ENCODE peak calls at places on chromosomes 6 and 20, in nine cellular contexts. U is T-helper 17 cell; M is A172; Z is NCI-H524; D is RPMI8226; B is stimulated activated CD4-positive, alpha-beta T cell treated with anti-CD3 and anti-CD28 coated beads, Interleukin-15, amount 100 ng/mL, for 1 hour; Q is NCI-H1436 treated with DMSO at 0.1 percent for 48 hours; F is endothelial cell; T is activated gamma-delta T cell treated with Interleukin-2 at 50 U/mL for 16 hours. X is an unnamed sample.
A peak's percentile ranks its signal among the peaks of the same experiment; 100 is the strongest.

GRCh38 chr20:17822039-17822438 is 122.3 kb downstream of the BANF2 start:
- DNase-seq in F (no peak), D (peak; percentile 68), M (peak; percentile 52), B (no peak), Z (no peak), T (no peak), Q (no peak), U (no peak), X (no peak)

GRCh38 chr6:77548662-77549366 is 85.5 kb upstream of the HTR1B start:
- DNase-seq in Q (no peak), F (no peak), B (no peak), M (no peak), Z (no peak), T (no peak), D (no peak), U (no peak), X (no peak)

GRCh38 chr6:122789078-122789861 is at the start of gene SMPDL3A:
- DNase-seq in Z (peak; percentile 60), B (no peak), Q (no peak), F (peak; percentile 91), D (peak; percentile 59), U (no peak), M (peak; percentile 65), T (peak; percentile 3), X (peak; percentile 40)

GRCh38 chr6:4253604-4254211 is 118.3 kb upstream of the ECI2 start:
- DNase-seq in T (no peak), Q (no peak), U (no peak), B (no peak), Z (no peak), D (peak; percentile 41), M (peak; percentile 74), F (no peak), X (no peak)

GRCh38 chr6:168299541-168300511 is 19.8 kb downstream of the DACT2 start:
- DNase-seq in F (no peak), D (no peak), M (no peak), Z (no peak), B (no peak), T (no peak), Q (no peak), U (no peak), X (no peak)

GRCh38 chr20:56934888-56935287 is 305.8 kb downstream of the TFAP2C start:
- DNase-seq in Z (no peak), U (no peak), Q (no peak), T (no peak), B (no peak), M (no peak), D (no peak), F (no peak), X (no peak)

GRCh38 chr20:18224968-18225568 is 63.3 kb upstream of the ZNF133 start:
- DNase-seq in F (peak; percentile 4), B (no peak), M (peak; percentile 75), Q (no peak), Z (peak; percentile 33), T (no peak), D (peak; percentile 12), U (no peak), X (peak; percentile 2)

GRCh38 chr6:134868812-134869211 is 81.1 kb downstream of the ALDH8A1 start:
- DNase-seq in Q (no peak), Z (no peak), B (no peak), F (no peak), U (no peak), T (no peak), M (no peak), D (no peak), X (no peak)

GRCh38 chr6:50410577-50410976 is 302.7 kb upstream of the TFAP2D start:
- DNase-seq in B (no peak), T (no peak), M (no peak), U (no peak), Z (no peak), Q (no peak), D (no peak), F (no peak), X (no peak)